ENCODE peak calls at places on chromosome 15, in five cellular contexts. One of them, this sample, is unnamed.

GRCh38 chr15:93073465-93073952 is 15.5 kb downstream of the RGMA start:
- DNase-seq in adrenal gland: no peak
- DNase-seq in K562: no peak
- DNase-seq in fibroblast of lung: no peak
- DNase-seq in PC-3: no peak
- DNase-seq in this sample: no peak

GRCh38 chr15:80461370-80462060 is 57.3 kb downstream of the ARNT2 start:
- DNase-seq in K562: no peak
- DNase-seq in adrenal gland: no peak
- DNase-seq in fibroblast of lung: peak; percentile 61
- DNase-seq in PC-3: no peak
- DNase-seq in this sample: no peak

GRCh38 chr15:99181544-99181943 is 67.8 kb downstream of the TTC23 start:
- DNase-seq in fibroblast of lung: no peak
- DNase-seq in adrenal gland: peak; percentile 70
- DNase-seq in K562: no peak
- DNase-seq in PC-3: no peak
- DNase-seq in this sample: no peak

GRCh38 chr15:66772967-66773873 is 71.2 kb downstream of the SMAD6 start:
- DNase-seq in fibroblast of lung: peak; percentile 51
- DNase-seq in adrenal gland: peak; percentile 59
- DNase-seq in PC-3: no peak
- DNase-seq in K562: no peak
- DNase-seq in this sample: no peak

GRCh38 chr15:66069751-66070150 is 183.8 kb downstream of the MEGF11 start:
- DNase-seq in fibroblast of lung: no peak
- DNase-seq in K562: no peak
- DNase-seq in adrenal gland: no peak
- DNase-seq in PC-3: no peak
- DNase-seq in this sample: no peak

GRCh38 chr15:94526071-94526689 is 294.8 kb downstream of the MCTP2 start:
- DNase-seq in adrenal gland: no peak
- DNase-seq in K562: peak; percentile 14
- DNase-seq in fibroblast of lung: no peak
- DNase-seq in PC-3: peak; percentile 13
- DNase-seq in this sample: no peak

GRCh38 chr15:57048930-57049550 is 130.6 kb downstream of the TCF12 start:
- DNase-seq in fibroblast of lung: peak; percentile 54
- DNase-seq in adrenal gland: no peak
- DNase-seq in PC-3: no peak
- DNase-seq in K562: no peak
- DNase-seq in this sample: no peak

GRCh38 chr15:66938114-66938830 is 127.1 kb upstream of the SMAD3 start:
- DNase-seq in adrenal gland: no peak
- DNase-seq in K562: peak; percentile 40
- DNase-seq in PC-3: no peak
- DNase-seq in fibroblast of lung: peak; percentile 49
- DNase-seq in this sample: no peak

GRCh38 chr15:41798607-41799487 is 24.6 kb downstream of the MAPKBP1 start:
- DNase-seq in PC-3: peak; percentile 46
- DNase-seq in adrenal gland: no peak
- DNase-seq in fibroblast of lung: peak; percentile 20
- DNase-seq in K562: no peak
- DNase-seq in this sample: no peak

GRCh38 chr15:82535566-82536408 is 4.5 kb downstream of the RPS17 start:
- DNase-seq in K562: no peak
- DNase-seq in PC-3: no peak
- DNase-seq in fibroblast of lung: no peak
- DNase-seq in adrenal gland: no peak
- DNase-seq in this sample: no peak

GRCh38 chr15:90710436-90710835 is 6.7 kb upstream of the BLM start:
- DNase-seq in fibroblast of lung: no peak
- DNase-seq in adrenal gland: peak; percentile 59
- DNase-seq in PC-3: no peak
- DNase-seq in K562: no peak
- DNase-seq in this sample: no peak

GRCh38 chr15:101633356-101633755 is 18.8 kb downstream of the TM2D3 start:
- DNase-seq in fibroblast of lung: no peak
- DNase-seq in K562: no peak
- DNase-seq in PC-3: no peak
- DNase-seq in adrenal gland: no peak
- DNase-seq in this sample: no peak

DNA sequence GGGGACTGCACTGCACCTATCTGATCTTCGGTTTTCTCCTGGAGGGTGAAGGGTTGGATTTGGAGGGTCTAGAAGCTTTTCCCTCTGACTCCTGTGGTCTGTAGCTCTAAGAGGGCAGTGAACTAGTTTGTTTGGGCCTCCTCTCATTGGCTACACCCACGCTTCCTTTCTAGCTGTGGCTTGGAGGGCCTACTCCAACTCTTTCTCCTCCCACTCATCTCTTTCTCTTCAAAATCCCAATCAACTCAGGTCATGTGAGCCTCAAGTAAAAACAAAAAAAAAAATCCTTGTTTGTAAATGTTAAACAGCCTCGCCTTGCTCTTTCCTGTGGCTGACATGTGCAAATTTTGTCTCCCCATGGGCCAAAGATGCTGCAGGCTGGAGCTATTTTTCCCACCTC is 115.0 kb upstream of the THBS1 start:
- DNase-seq in adrenal gland: no peak
- DNase-seq in K562: no peak
- DNase-seq in PC-3: no peak
- DNase-seq in fibroblast of lung: no peak
- DNase-seq in this sample: no peak
- H3K4me1 ChIP-seq in adrenal gland: peaks cover 10% of the 10 kb centered on the region
- H3K4me1 ChIP-seq in K562: no peaks in the 10 kb centered on the region
- H3K4me1 ChIP-seq in PC-3: peaks cover 13% of the 10 kb centered on the region
- H3K4me1 ChIP-seq in fibroblast of lung: peaks cover 15% of the 10 kb centered on the region
- H3K4me1 ChIP-seq in this sample: no peaks in the 10 kb centered on the region

GRCh38 chr15:31974154-31974794 is 56.0 kb upstream of the CHRNA7 start:
- DNase-seq in fibroblast of lung: no peak
- DNase-seq in PC-3: no peak
- DNase-seq in adrenal gland: no peak
- DNase-seq in K562: no peak
- DNase-seq in this sample: no peak

GRCh38 chr15:31977138-31977537 is 53.2 kb upstream of the CHRNA7 start:
- DNase-seq in K562: no peak
- DNase-seq in adrenal gland: no peak
- DNase-seq in PC-3: no peak
- DNase-seq in fibroblast of lung: no peak
- DNase-seq in this sample: no peak

GRCh38 chr15:31977812-31978662 is 52.3 kb upstream of the CHRNA7 start:
- DNase-seq in adrenal gland: peak; percentile 75
- DNase-seq in fibroblast of lung: peak; percentile 18
- DNase-seq in PC-3: peak; percentile 52
- DNase-seq in K562: peak; percentile 77
- DNase-seq in this sample: peak; percentile 40

GRCh38 chr15:31974855-31975421 is 55.4 kb upstream of the CHRNA7 start:
- DNase-seq in fibroblast of lung: no peak
- DNase-seq in PC-3: peak; percentile 70
- DNase-seq in K562: peak; percentile 64
- DNase-seq in adrenal gland: no peak
- DNase-seq in this sample: peak; percentile 30

DNA sequence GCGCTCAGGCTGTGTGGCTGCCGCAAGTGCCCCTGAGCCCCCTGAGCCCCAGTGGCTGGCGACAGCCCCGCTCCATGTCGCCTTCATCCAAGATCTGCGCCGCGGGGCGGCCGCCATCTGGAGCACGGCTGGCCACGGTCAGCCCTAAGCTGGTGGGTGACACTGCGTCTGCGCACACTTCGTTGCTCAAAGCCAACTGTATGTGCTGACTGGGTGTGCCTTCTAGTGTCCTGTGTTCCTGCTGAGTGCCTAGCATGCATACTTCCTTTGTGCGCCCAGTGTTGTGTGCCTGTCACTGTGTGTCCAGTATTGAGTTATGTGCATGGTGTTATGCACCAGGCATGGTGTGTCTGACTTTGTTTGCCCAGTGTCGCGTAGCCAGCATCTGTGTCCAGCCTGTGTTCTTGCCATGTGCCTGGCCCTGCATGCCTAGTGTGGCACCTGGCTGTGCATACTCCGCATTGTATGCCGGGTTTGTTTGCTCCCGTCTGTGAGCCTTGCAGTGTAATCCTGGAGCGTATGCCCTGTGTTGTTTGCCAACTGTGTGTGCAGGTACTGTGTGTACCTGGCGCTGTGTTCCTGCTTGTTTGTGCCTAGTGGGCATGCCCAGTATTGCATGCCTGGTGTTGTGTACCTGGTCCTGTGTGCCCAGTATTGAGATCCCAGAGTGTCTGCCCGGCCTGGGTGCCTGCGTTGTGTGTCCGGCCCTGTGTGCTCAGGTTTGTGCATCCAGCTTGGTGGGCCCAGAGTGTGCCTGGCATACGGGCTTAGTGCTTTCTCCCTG is 54.7 kb upstream of the CHRNA7 start:
- DNase-seq in adrenal gland: no peak
- DNase-seq in fibroblast of lung: no peak
- DNase-seq in PC-3: peak; percentile 41
- DNase-seq in K562: no peak
- DNase-seq in this sample: no peak
- TF ChIP-seq CTCF in adrenal gland: no peak
- TF ChIP-seq CTCF in fibroblast of lung: no peak
- TF ChIP-seq CTCF in PC-3: peak; percentile 34
- TF ChIP-seq CTCF in K562: no peak
- TF ChIP-seq CTCF in this sample: no peak

GRCh38 chr15:73367624-73368300 is 996 bp downstream of the HCN4 start:
- DNase-seq in fibroblast of lung: no peak
- DNase-seq in adrenal gland: no peak
- DNase-seq in PC-3: no peak
- DNase-seq in K562: no peak
- DNase-seq in this sample: no peak

GRCh38 chr15:73361331-73361730 is 7.4 kb downstream of the HCN4 start:
- DNase-seq in K562: no peak
- DNase-seq in fibroblast of lung: no peak
- DNase-seq in PC-3: no peak
- DNase-seq in adrenal gland: no peak
- DNase-seq in this sample: no peak

GRCh38 chr15:73366766-73367623 is 1.8 kb downstream of the HCN4 start:
- DNase-seq in K562: no peak
- DNase-seq in adrenal gland: peak; percentile 59
- DNase-seq in fibroblast of lung: no peak
- DNase-seq in PC-3: no peak
- DNase-seq in this sample: no peak

GRCh38 chr15:73362900-73363299 is 5.9 kb downstream of the HCN4 start:
- DNase-seq in fibroblast of lung: no peak
- DNase-seq in adrenal gland: no peak
- DNase-seq in PC-3: no peak
- DNase-seq in K562: no peak
- DNase-seq in this sample: no peak

DNA sequence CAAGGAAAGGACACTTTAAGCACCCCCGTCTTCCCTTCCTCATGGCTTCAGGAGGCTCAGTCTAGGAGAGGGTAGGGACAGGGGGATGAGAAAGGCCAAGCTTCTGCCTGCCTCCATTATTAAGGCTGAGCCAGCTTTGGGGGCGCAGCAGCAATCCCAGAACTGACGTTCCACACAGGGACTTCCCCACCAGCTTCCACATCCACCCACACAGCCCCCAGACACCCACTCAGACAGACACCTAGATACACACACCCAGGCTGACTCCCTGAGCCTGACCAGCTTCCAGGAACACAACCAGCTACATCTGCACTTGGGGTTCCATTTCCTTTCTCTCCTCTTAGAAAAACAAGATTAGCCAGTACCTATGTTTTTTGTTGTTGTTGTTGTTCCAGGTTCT is 4.7 kb downstream of the HCN4 start:
- DNase-seq in PC-3: no peak
- DNase-seq in fibroblast of lung: no peak
- DNase-seq in K562: no peak
- DNase-seq in adrenal gland: no peak
- DNase-seq in this sample: no peak
- H3K4me1 ChIP-seq in PC-3: no peaks in the 10 kb centered on the region
- H3K4me1 ChIP-seq in fibroblast of lung: no peaks in the 10 kb centered on the region
- H3K4me1 ChIP-seq in K562: peaks cover 16% of the 10 kb centered on the region
- H3K4me1 ChIP-seq in adrenal gland: no peaks in the 10 kb centered on the region
- H3K4me1 ChIP-seq in this sample: no peaks in the 10 kb centered on the region

GRCh38 chr15:48330855-48331795 is at the start of gene DUT:
- DNase-seq in fibroblast of lung: peak; percentile 81
- DNase-seq in PC-3: peak; percentile 72
- DNase-seq in K562: peak; percentile 59
- DNase-seq in adrenal gland: peak; percentile 91
- DNase-seq in this sample: peak; percentile 78
- TF ChIP-seq CTCF in fibroblast of lung: no peak
- TF ChIP-seq CTCF in PC-3: no peak
- TF ChIP-seq CTCF in K562: peak; percentile 29
- TF ChIP-seq CTCF in adrenal gland: no peak
- TF ChIP-seq CTCF in this sample: peak; percentile 38

GRCh38 chr15:52787549-52788098 is 2.5 kb downstream of the ONECUT1 start:
- DNase-seq in PC-3: no peak
- DNase-seq in adrenal gland: no peak
- DNase-seq in fibroblast of lung: no peak
- DNase-seq in K562: no peak
- DNase-seq in this sample: no peak
- H3K4me1 ChIP-seq in PC-3: no peaks in the 10 kb centered on the region
- H3K4me1 ChIP-seq in adrenal gland: no peaks in the 10 kb centered on the region
- H3K4me1 ChIP-seq in fibroblast of lung: no peaks in the 10 kb centered on the region
- H3K4me1 ChIP-seq in K562: peaks cover 33% of the 10 kb centered on the region
- H3K4me1 ChIP-seq in this sample: peaks cover 13% of the 10 kb centered on the region

DNA sequence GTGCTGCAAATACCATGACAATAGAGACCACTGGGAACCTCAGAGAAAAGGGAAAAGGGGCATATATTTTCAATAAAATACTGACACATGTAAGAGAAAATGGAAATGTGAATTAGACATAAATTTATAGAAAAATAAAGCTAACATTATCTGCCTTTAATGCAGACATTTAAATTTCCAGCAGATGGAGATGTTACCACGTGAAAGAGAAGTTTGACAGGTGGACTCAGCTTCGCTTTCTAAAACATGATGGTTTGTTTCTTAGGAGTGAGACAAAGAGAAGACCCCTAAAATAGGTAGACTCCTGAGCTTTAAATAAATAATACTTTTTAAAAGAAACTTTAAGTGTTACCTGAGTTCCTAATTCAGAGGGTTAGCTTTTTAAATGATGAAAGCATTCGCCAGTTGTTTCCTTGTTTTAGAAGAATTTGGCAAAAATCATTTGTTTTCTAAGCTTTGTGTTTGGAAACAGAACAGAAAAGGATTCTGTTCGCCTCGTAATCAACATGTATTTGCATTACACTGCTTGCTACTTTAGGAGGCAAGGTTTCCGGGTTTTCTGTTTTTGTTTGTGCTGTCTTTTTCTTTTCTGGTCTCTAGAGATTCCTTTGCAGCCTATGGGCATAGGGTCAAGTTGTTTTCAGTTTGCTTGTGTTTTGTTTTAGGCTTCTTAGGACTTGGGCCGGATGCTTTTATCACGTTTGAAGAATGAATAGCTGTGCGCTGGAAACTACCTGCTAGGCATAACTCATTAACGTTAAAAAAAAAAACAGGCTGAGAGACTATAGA is 271.4 kb downstream of the THSD4 start:
- DNase-seq in PC-3: peak; percentile 38
- DNase-seq in K562: no peak
- DNase-seq in adrenal gland: no peak
- DNase-seq in fibroblast of lung: no peak
- DNase-seq in this sample: no peak
- TF ChIP-seq CTCF in PC-3: peak; percentile 58
- TF ChIP-seq CTCF in K562: peak; percentile 53
- TF ChIP-seq CTCF in adrenal gland: peak; percentile 55
- TF ChIP-seq CTCF in fibroblast of lung: peak; percentile 25
- TF ChIP-seq CTCF in this sample: peak; percentile 45

GRCh38 chr15:56042031-56042430 is 48.6 kb upstream of the NEDD4 start:
- DNase-seq in fibroblast of lung: no peak
- DNase-seq in K562: no peak
- DNase-seq in PC-3: peak; percentile 30
- DNase-seq in adrenal gland: no peak
- DNase-seq in this sample: no peak
- H3K4me1 ChIP-seq in fibroblast of lung: peaks cover 13% of the 10 kb centered on the region
- H3K4me1 ChIP-seq in K562: no peaks in the 10 kb centered on the region
- H3K4me1 ChIP-seq in PC-3: peaks cover 49% of the 10 kb centered on the region
- H3K4me1 ChIP-seq in adrenal gland: no peaks in the 10 kb centered on the region
- H3K4me1 ChIP-seq in this sample: peaks cover 22% of the 10 kb centered on the region